ENCODE peak calls at places on chromosomes 13 and 19, in four cellular contexts. F is left lung, O is right atrium auricular region, W is fibroblast of lung. U is an unnamed sample.

GRCh38 chr13:20495087-20496023 is 30.3 kb downstream of the CRYL1 start:
- DNase-seq in F (no peak), O (peak; percentile 76), W (peak; percentile 79), U (peak; percentile 83)

GRCh38 chr13:75715598-75716523 is 79.7 kb downstream of the LMO7 start:
- DNase-seq in F (no peak), O (no peak), W (peak; percentile 39), U (peak; percentile 62)

GRCh38 chr13:18212873-18213272 is 968.8 kb downstream of the TUBA3C start:
- DNase-seq in F (no peak), O (no peak), W (peak; percentile 9), U (peak; percentile 27)

GRCh38 chr13:98033277-98034247 is 80.1 kb downstream of the IPO5 start:
- DNase-seq in F (no peak), O (no peak), W (peak; percentile 61), U (peak; percentile 79)

GRCh38 chr13:102721800-102722231 is 27.0 kb upstream of the METTL21C start:
- DNase-seq in F (no peak), O (no peak), W (peak; percentile 34), U (peak; percentile 74)

GRCh38 chr19:4172861-4173473 is 9.4 kb downstream of the SIRT6 start:
- DNase-seq in F (peak; percentile 89), O (no peak), W (peak; percentile 21), U (peak; percentile 46)

GRCh38 chr19:5205388-5205787 is 135.2 kb downstream of the PTPRS start:
- DNase-seq in F (no peak), O (no peak), W (no peak), U (no peak)

GRCh38 chr13:32530841-32531253 is 7.7 kb downstream of the N4BP2L2 start:
- DNase-seq in F (no peak), O (no peak), W (peak; percentile 87), U (peak; percentile 84)

GRCh38 chr19:37082307-37082706 is 4.1 kb downstream of the ZNF420 start:
- DNase-seq in F (no peak), O (no peak), W (no peak), U (no peak)

GRCh38 chr19:13880059-13880672 is 3.2 kb downstream of the NANOS3 start:
- DNase-seq in F (peak; percentile 100), O (peak; percentile 99), W (peak; percentile 93), U (peak; percentile 97)
- H3K4me3 ChIP-seq in F (peak overlapping the region; percentile 22), O (peak overlapping the region; percentile 35), W (no peak overlapping the region), U (peak overlapping the region; percentile 27)

GRCh38 chr19:29259867-29260281 is 46.9 kb upstream of the UQCRFS1 start:
- DNase-seq in F (no peak), O (no peak), W (no peak), U (no peak)

GRCh38 chr19:29259153-29259552 is 46.2 kb upstream of the UQCRFS1 start:
- DNase-seq in F (no peak), O (no peak), W (no peak), U (peak; percentile 18)

GRCh38 chr19:29255912-29256311 is 43.0 kb upstream of the UQCRFS1 start:
- DNase-seq in F (no peak), O (no peak), W (no peak), U (no peak)

GRCh38 chr19:29256516-29256915 is 43.6 kb upstream of the UQCRFS1 start:
- DNase-seq in F (no peak), O (no peak), W (no peak), U (no peak)

DNA sequence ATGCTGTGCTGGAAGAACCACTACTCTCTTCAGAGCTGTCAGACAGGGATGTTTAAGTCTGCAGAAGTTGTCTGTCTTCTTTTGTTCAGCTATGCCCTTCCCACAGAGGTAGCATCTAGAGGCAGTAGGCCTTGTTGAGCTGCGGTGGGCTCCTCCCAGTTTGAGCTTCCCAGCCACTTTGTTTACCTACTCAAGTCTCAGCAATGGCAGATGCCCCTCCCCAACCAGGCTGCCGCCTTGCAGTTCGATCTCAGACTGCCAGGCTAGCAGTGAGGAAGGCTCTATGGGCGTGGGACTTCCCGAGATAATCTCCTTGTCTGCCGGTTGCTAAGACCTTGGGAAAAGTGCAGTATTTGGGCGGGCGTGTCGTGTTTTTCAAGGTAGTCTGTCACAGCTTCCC is 42.1 kb upstream of the UQCRFS1 start:
- DNase-seq in F (no peak), O (no peak), W (no peak), U (no peak)
- TF ChIP-seq CTCF in F (no peak), O (no peak), W (no peak), U (no peak)

GRCh38 chr13:110339263-110339662 is 32.2 kb downstream of the COL4A2 start:
- DNase-seq in F (no peak), O (no peak), W (no peak), U (no peak)

GRCh38 chr13:110341445-110342247 is 34.6 kb downstream of the COL4A2 start:
- DNase-seq in F (no peak), O (peak; percentile 83), W (peak; percentile 78), U (peak; percentile 78)

GRCh38 chr13:110342474-110342873 is 35.4 kb downstream of the COL4A2 start:
- DNase-seq in F (no peak), O (no peak), W (no peak), U (no peak)

GRCh38 chr13:110339975-110340550 is 33.0 kb downstream of the COL4A2 start:
- DNase-seq in F (no peak), O (no peak), W (no peak), U (no peak)

DNA sequence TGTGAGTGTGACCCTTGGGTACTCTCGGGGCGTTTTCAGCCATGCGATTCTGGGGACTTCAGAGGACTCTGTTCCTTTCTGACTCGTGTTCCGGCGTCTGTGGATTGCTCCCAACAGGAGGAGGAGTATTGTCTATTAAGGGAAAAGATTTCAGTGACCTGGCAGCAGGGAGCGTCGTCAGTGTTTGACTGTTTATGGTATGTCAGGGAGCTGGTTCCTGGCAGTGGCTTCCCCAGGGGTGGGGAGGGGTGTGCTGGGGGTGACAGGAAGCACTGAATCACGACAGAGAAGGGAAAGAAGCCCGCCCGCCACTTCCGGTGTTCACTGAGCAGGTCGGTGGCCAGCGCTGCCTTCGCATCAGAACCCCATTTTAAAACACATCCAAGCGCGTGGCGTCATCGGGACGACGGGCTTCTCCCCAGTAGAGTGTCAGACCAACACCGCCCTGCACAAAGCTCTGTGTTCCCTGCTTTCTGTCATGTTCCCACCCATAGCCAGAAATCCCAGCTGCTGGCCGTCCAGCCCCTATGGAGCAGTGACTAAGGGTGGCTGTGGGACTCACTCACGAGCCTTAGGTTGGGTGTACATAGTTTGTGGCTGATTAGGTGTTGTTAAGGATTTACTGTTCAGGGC is 33.8 kb downstream of the COL4A2 start:
- DNase-seq in F (peak; percentile 82), O (peak; percentile 98), W (peak; percentile 87), U (peak; percentile 91)
- H3K4me3 ChIP-seq in F (no peak overlapping the region), O (peak overlapping the region; percentile 18), W (no peak overlapping the region), U (no peak overlapping the region)

DNA sequence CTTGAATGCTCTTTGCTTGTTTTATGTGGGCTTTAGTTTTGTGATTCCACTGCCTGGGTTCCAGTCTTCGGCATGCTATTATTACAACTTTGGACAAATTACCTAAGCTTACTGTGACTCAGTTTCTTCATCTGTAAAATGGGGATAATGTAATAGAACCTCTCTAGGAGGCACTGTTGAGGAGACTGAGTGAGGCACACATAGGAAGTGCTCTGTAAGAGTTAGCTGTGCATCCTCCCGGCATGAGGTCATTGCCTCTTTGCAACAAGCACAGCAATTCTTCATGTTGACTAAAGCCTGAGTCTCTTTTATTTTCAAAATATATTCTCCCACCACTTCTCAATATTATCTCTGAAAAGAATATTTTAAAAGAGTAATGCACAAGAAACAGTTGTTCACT is 227.4 kb downstream of the DLEU7 start:
- DNase-seq in F (no peak), O (no peak), W (peak; percentile 64), U (peak; percentile 26)
- TF ChIP-seq CTCF in F (no peak), O (no peak), W (no peak), U (no peak)

GRCh38 chr19:54594737-54595136 is 1.3 kb downstream of the LILRA1 start:
- DNase-seq in F (no peak), O (no peak), W (no peak), U (no peak)
- H3K4me3 ChIP-seq in F (peak overlapping the region; percentile 36), O (no peak overlapping the region), W (no peak overlapping the region), U (no peak overlapping the region)

GRCh38 chr13:106376411-106377112 is 158.9 kb downstream of the EFNB2 start:
- DNase-seq in F (no peak), O (no peak), W (peak; percentile 92), U (peak; percentile 79)
- TF ChIP-seq CTCF in F (no peak), O (no peak), W (no peak), U (peak; percentile 21)

DNA sequence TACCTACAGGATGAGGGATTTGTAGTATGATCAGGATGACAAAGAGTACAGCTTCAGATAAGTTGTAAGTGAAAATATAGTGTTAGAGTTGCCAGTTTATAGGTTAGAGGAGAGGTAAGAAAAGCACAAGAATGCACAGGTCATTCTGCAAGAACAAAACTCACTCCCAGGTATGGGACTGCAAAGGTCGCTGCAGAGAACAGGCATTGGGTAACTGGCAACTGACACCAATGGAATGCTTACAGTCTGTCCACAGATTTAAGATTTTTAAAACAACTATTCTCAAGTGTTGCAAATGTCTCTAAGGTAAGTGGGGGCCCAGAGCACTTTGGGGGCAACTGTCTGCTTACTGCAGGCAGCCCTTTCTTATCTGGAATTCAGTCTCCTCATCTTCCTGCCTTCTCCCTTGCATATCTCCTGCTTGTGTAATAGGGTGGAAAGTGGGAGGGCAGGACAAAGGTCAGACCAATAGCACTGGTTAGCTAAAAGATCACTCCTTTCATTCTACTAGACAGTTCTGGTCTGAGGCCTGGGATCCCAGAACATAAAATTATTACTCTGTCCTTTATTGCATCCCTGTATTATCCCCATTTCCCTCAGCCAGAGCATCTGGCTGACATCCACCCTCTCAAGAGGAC is 42.3 kb upstream of the ZNF726 start:
- DNase-seq in F (no peak), O (no peak), W (no peak), U (no peak)
- H3K4me3 ChIP-seq in F (no peak overlapping the region), O (no peak overlapping the region), W (no peak overlapping the region), U (no peak overlapping the region)

U was measured in cardiac fibroblast.